ENCODE peak calls at places on chromosomes 12 and 14, in four cellular contexts. J, C, S and I are unnamed samples. For H3K27me3, the result is how much of the 10 kb centered on the place peaks cover.

GRCh38 chr14:96299441-96299840 is 43.4 kb downstream of the BDKRB1 start:
- DNase-seq in J (no peak), C (no peak), S (no peak), I (no peak)

GRCh38 chr12:92458996-92459395 is 243.8 kb upstream of the PLEKHG7 start:
- DNase-seq in J (no peak), C (no peak), S (no peak), I (no peak)

GRCh38 chr12:29830391-29830790 is 46.6 kb upstream of the TMTC1 start:
- DNase-seq in J (no peak), C (no peak), S (no peak), I (no peak)

GRCh38 chr12:116818341-116818856 is 62.8 kb downstream of the HRK start:
- DNase-seq in J (no peak), C (peak), S (no peak), I (no peak)

GRCh38 chr12:60205500-60205899 is 609.7 kb downstream of the SLC16A7 start:
- DNase-seq in J (no peak), C (peak), S (no peak), I (peak)

GRCh38 chr14:94328196-94328595 is 5.1 kb upstream of the SERPINA6 start:
- DNase-seq in J (no peak), C (no peak), S (no peak), I (peak)

GRCh38 chr12:6457220-6457945 is 5.5 kb downstream of the TAPBPL start:
- DNase-seq in J (no peak), C (no peak), S (no peak), I (no peak)

GRCh38 chr14:32263939-32264567 is 61.0 kb upstream of the RNU6-8 start:
- DNase-seq in J (no peak), C (no peak), S (no peak), I (no peak)

GRCh38 chr12:517538-517937 is 57.8 kb downstream of the B4GALNT3 start:
- DNase-seq in J (no peak), C (no peak), S (no peak), I (no peak)

GRCh38 chr12:54358945-54359761 is 5.1 kb downstream of the GPR84 start:
- DNase-seq in J (peak), C (peak), S (peak), I (peak)

GRCh38 chr14:98931911-98932310 is 340.1 kb downstream of the BCL11B start:
- DNase-seq in J (no peak), C (no peak), S (no peak), I (no peak)

GRCh38 chr12:29537292-29537691 is 39.8 kb upstream of the OVCH1 start:
- DNase-seq in J (no peak), C (no peak), S (no peak), I (no peak)

GRCh38 chr12:57242329-57242690 is 8.7 kb downstream of the STAC3 start:
- DNase-seq in J (no peak), C (no peak), S (no peak), I (no peak)

GRCh38 chr14:51335521-51335920 is 95.5 kb downstream of the TMX1 start:
- DNase-seq in J (no peak), C (peak), S (no peak), I (no peak)

GRCh38 chr14:95993768-95994592 is 45.2 kb upstream of the C14orf132 start:
- DNase-seq in J (no peak), C (peak), S (peak), I (peak)

GRCh38 chr14:22202313-22202712 is 386.7 kb downstream of the DAD1 start:
- DNase-seq in J (no peak), C (no peak), S (no peak), I (no peak)

GRCh38 chr12:46933947-46934346 is 108.2 kb upstream of the SLC38A4 start:
- DNase-seq in J (no peak), C (peak), S (no peak), I (no peak)

GRCh38 chr14:28758253-28758915 is 8.2 kb upstream of the FOXG1 start:
- DNase-seq in J (no peak), C (no peak), S (no peak), I (no peak)

GRCh38 chr14:28755930-28756895 is 10.4 kb upstream of the FOXG1 start:
- DNase-seq in J (no peak), C (no peak), S (no peak), I (no peak)

GRCh38 chr14:28757790-28758189 is 8.8 kb upstream of the FOXG1 start:
- DNase-seq in J (no peak), C (no peak), S (no peak), I (no peak)

GRCh38 chr14:28755198-28755794 is 11.3 kb upstream of the FOXG1 start:
- DNase-seq in J (no peak), C (no peak), S (no peak), I (no peak)

GRCh38 chr14:28756896-28757570 is 9.6 kb upstream of the FOXG1 start:
- DNase-seq in J (no peak), C (peak), S (no peak), I (no peak)
- H3K27me3 ChIP-seq in J (under half), C (half or more), S (under half), I (half or more)

DNA sequence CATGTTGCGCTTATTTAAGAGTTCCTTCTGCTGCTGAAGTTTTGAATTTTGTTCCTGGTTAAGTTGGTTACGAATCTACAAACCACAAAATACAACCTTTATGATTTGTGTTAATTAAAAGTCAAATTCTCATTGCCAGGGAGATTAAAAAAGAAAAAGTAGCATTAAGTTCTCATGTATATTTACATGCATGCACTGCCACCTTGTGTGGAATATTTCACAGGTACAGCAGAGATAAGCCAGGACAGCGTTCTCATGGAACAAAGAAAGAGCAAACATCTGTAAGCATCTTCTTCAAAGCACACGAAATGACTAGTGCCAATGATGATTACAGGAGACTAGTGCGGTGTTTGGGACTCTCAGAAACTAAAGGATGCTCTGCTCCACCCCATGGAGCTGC is 34.2 kb downstream of the ZFYVE21 start:
- DNase-seq in J (no peak), C (no peak), S (no peak), I (no peak)
- TF ChIP-seq CTCF in J (no peak), C (no peak), S (peak), I (no peak)

GRCh38 chr12:112328411-112329124 is 53.7 kb downstream of the HECTD4 start:
- DNase-seq in J (no peak), C (peak), S (no peak), I (no peak)

GRCh38 chr12:112331891-112332290 is 50.3 kb downstream of the HECTD4 start:
- DNase-seq in J (no peak), C (no peak), S (no peak), I (no peak)

GRCh38 chr12:112327209-112327930 is 54.9 kb downstream of the HECTD4 start:
- DNase-seq in J (no peak), C (no peak), S (no peak), I (no peak)

GRCh38 chr12:112333030-112333429 is 49.2 kb downstream of the HECTD4 start:
- DNase-seq in J (no peak), C (no peak), S (no peak), I (no peak)
- H3K4me3 ChIP-seq in J (no peak), C (no peak), S (no peak), I (no peak)

GRCh38 chr12:114439833-114440449 is 34.0 kb upstream of the TBX5 start:
- DNase-seq in J (no peak), C (no peak), S (no peak), I (no peak)
- H3K27me3 ChIP-seq in J (under half), C (half or more), S (under half), I (half or more)

GRCh38 chr12:87217486-87217885 is 811.7 kb downstream of the C12orf50 start:
- DNase-seq in J (no peak), C (peak), S (no peak), I (no peak)

GRCh38 chr12:87216436-87216835 is 812.8 kb downstream of the C12orf50 start:
- DNase-seq in J (no peak), C (peak), S (no peak), I (no peak)
- TF ChIP-seq CTCF in J (no peak), C (no peak), S (no peak), I (no peak)

DNA sequence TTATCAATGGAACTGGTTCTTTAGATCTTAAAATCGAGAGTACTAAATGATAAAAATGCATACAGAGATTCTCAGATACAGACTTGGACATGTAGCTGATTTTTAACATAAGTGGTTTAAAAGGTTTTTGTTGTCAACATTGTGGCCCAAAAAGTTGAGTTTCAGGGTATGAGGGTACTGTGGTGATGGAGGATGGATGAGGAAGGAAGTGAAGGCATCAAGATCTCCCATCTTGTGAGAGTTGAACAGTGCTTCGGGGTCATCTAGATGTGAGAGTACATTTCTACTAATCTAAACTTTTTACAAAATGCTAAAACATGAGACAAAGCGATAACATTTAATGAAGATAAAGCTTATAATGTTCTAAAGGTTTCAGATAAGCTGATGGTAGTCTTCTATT is 452.6 kb downstream of the PCNX1 start:
- DNase-seq in J (no peak), C (no peak), S (no peak), I (no peak)
- H3K4me3 ChIP-seq in J (no peak), C (no peak), S (no peak), I (no peak)

DNA sequence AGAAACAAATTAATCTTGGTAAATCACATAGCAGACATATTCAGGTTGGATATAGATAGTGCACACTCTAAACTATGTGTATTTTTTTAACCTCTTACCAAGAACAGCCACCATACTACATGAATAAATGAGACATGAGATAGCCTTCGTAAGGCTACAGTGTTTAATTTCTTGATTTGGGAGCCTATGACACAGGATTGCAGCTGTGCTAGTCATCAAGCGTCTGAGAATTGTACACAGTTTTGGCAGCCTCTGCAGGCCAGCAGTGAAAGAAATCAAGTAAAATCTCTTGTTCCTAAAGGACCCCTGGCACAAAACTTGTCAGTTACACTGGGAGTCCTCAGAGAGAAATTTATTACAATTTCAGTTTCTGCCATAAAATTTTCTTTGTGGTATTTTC is 236.1 kb downstream of the C12orf50 start:
- DNase-seq in J (no peak), C (peak), S (no peak), I (no peak)
- H3K27me3 ChIP-seq in J (under half), C (under half), S (under half), I (under half)